ENCODE peak calls at places on chromosomes 11 and 22, in nine cellular contexts. One of them, this sample, is unnamed. For H3K4me1, the result is how much of the 10 kb centered on the place peaks cover.

GRCh38 chr11:105100976-105101630 is 38.5 kb downstream of the CARD18 start:
- DNase-seq in lower lobe of right lung: no peak
- DNase-seq in fibroblast of lung: no peak
- DNase-seq in stomach: no peak
- DNase-seq in body of pancreas: no peak
- DNase-seq in psoas muscle: no peak
- DNase-seq in IMR-90: no peak
- DNase-seq in A549: no peak
- DNase-seq in uterus: no peak
- DNase-seq in this sample: no peak

GRCh38 chr11:112889446-112889845 is 71.8 kb upstream of the NCAM1 start:
- DNase-seq in IMR-90: no peak
- DNase-seq in uterus: no peak
- DNase-seq in A549: no peak
- DNase-seq in psoas muscle: no peak
- DNase-seq in stomach: no peak
- DNase-seq in fibroblast of lung: no peak
- DNase-seq in body of pancreas: no peak
- DNase-seq in lower lobe of right lung: no peak
- DNase-seq in this sample: no peak

GRCh38 chr11:67071420-67072284 is 15.0 kb downstream of the RHOD start:
- DNase-seq in IMR-90: peak
- DNase-seq in A549: peak
- DNase-seq in lower lobe of right lung: peak
- DNase-seq in psoas muscle: peak
- DNase-seq in uterus: peak
- DNase-seq in stomach: peak
- DNase-seq in fibroblast of lung: peak
- DNase-seq in body of pancreas: peak
- DNase-seq in this sample: no peak

GRCh38 chr22:28017558-28017820 is 98.4 kb upstream of the PITPNB start:
- DNase-seq in body of pancreas: no peak
- DNase-seq in fibroblast of lung: no peak
- DNase-seq in stomach: no peak
- DNase-seq in lower lobe of right lung: no peak
- DNase-seq in A549: no peak
- DNase-seq in uterus: no peak
- DNase-seq in IMR-90: no peak
- DNase-seq in psoas muscle: peak
- DNase-seq in this sample: no peak

GRCh38 chr11:34068098-34068497 is 16.6 kb downstream of the CAPRIN1 start:
- DNase-seq in A549: no peak
- DNase-seq in IMR-90: peak
- DNase-seq in uterus: no peak
- DNase-seq in lower lobe of right lung: no peak
- DNase-seq in stomach: no peak
- DNase-seq in fibroblast of lung: peak
- DNase-seq in body of pancreas: no peak
- DNase-seq in psoas muscle: no peak
- DNase-seq in this sample: no peak

GRCh38 chr11:114059278-114059983 is at the start of gene ZBTB16:
- DNase-seq in lower lobe of right lung: peak
- DNase-seq in A549: no peak
- DNase-seq in body of pancreas: peak
- DNase-seq in stomach: peak
- DNase-seq in fibroblast of lung: no peak
- DNase-seq in psoas muscle: peak
- DNase-seq in uterus: peak
- DNase-seq in IMR-90: no peak
- DNase-seq in this sample: peak

GRCh38 chr11:35662061-35662648 is 420 bp upstream of the TRIM44 start:
- DNase-seq in uterus: no peak
- DNase-seq in psoas muscle: no peak
- DNase-seq in lower lobe of right lung: no peak
- DNase-seq in stomach: no peak
- DNase-seq in fibroblast of lung: no peak
- DNase-seq in IMR-90: no peak
- DNase-seq in A549: peak
- DNase-seq in body of pancreas: no peak
- DNase-seq in this sample: no peak

GRCh38 chr11:107669893-107670601 is 41.8 kb downstream of the SLN start:
- DNase-seq in A549: no peak
- DNase-seq in body of pancreas: no peak
- DNase-seq in IMR-90: no peak
- DNase-seq in psoas muscle: no peak
- DNase-seq in uterus: no peak
- DNase-seq in lower lobe of right lung: no peak
- DNase-seq in fibroblast of lung: no peak
- DNase-seq in stomach: no peak
- DNase-seq in this sample: no peak

GRCh38 chr11:120306519-120307242 is 18.4 kb upstream of the TLCD5 start:
- DNase-seq in body of pancreas: no peak
- DNase-seq in psoas muscle: no peak
- DNase-seq in stomach: peak
- DNase-seq in A549: peak
- DNase-seq in IMR-90: peak
- DNase-seq in lower lobe of right lung: no peak
- DNase-seq in fibroblast of lung: peak
- DNase-seq in uterus: no peak
- DNase-seq in this sample: no peak
- TF ChIP-seq CTCF in body of pancreas: no peak
- TF ChIP-seq CTCF in psoas muscle: peak
- TF ChIP-seq CTCF in stomach: no peak
- TF ChIP-seq CTCF in A549: no peak
- TF ChIP-seq CTCF in IMR-90: peak
- TF ChIP-seq CTCF in lower lobe of right lung: no peak
- TF ChIP-seq CTCF in fibroblast of lung: peak
- TF ChIP-seq CTCF in uterus: no peak
- TF ChIP-seq CTCF in this sample: no peak

DNA sequence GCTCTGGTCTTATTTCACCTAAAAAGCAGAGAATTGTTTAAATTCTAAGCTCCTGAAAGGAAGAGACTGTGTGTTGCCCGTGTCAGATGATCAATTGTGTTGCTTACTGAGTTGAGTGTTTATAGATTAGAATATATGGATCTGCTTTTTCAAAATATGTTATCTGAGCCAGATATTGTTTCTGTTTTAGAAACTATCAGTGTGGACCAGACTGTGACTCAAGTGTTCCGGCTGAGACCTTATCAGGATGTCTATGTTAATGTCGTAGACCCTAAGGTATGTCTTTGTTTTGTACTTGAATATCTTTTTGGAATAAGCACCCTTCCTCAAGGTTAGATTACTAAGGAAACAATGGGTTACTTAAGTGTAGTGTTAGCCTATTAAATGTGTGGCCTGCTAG is 11.0 kb downstream of the DEPDC5 start:
- DNase-seq in stomach: no peak
- DNase-seq in fibroblast of lung: no peak
- DNase-seq in lower lobe of right lung: no peak
- DNase-seq in uterus: no peak
- DNase-seq in body of pancreas: no peak
- DNase-seq in IMR-90: no peak
- DNase-seq in psoas muscle: no peak
- DNase-seq in A549: no peak
- DNase-seq in this sample: no peak
- H3K4me1 ChIP-seq in stomach: under half
- H3K4me1 ChIP-seq in fibroblast of lung: under half
- H3K4me1 ChIP-seq in lower lobe of right lung: under half
- H3K4me1 ChIP-seq in uterus: under half
- H3K4me1 ChIP-seq in body of pancreas: under half
- H3K4me1 ChIP-seq in IMR-90: under half
- H3K4me1 ChIP-seq in psoas muscle: under half
- H3K4me1 ChIP-seq in A549: under half
- H3K4me1 ChIP-seq in this sample: under half

GRCh38 chr11:97140885-97141494 is 751.2 kb downstream of the JRKL start:
- DNase-seq in uterus: no peak
- DNase-seq in psoas muscle: no peak
- DNase-seq in A549: no peak
- DNase-seq in stomach: no peak
- DNase-seq in body of pancreas: no peak
- DNase-seq in fibroblast of lung: no peak
- DNase-seq in IMR-90: no peak
- DNase-seq in lower lobe of right lung: no peak
- DNase-seq in this sample: no peak
- TF ChIP-seq CTCF in uterus: no peak
- TF ChIP-seq CTCF in psoas muscle: peak
- TF ChIP-seq CTCF in A549: no peak
- TF ChIP-seq CTCF in stomach: no peak
- TF ChIP-seq CTCF in body of pancreas: peak
- TF ChIP-seq CTCF in fibroblast of lung: peak
- TF ChIP-seq CTCF in IMR-90: peak
- TF ChIP-seq CTCF in lower lobe of right lung: peak
- TF ChIP-seq CTCF in this sample: peak

GRCh38 chr22:19121631-19122142 is 525 bp downstream of the DGCR2 start:
- DNase-seq in uterus: peak
- DNase-seq in fibroblast of lung: peak
- DNase-seq in body of pancreas: peak
- DNase-seq in A549: peak
- DNase-seq in lower lobe of right lung: peak
- DNase-seq in psoas muscle: peak
- DNase-seq in stomach: peak
- DNase-seq in IMR-90: peak
- DNase-seq in this sample: no peak
- H3K4me1 ChIP-seq in uterus: under half
- H3K4me1 ChIP-seq in fibroblast of lung: under half
- H3K4me1 ChIP-seq in body of pancreas: half or more
- H3K4me1 ChIP-seq in A549: under half
- H3K4me1 ChIP-seq in lower lobe of right lung: half or more
- H3K4me1 ChIP-seq in psoas muscle: half or more
- H3K4me1 ChIP-seq in stomach: half or more
- H3K4me1 ChIP-seq in IMR-90: under half
- H3K4me1 ChIP-seq in this sample: under half

GRCh38 chr11:80838153-80838552 is 1397.3 kb upstream of the TENM4 start:
- DNase-seq in lower lobe of right lung: no peak
- DNase-seq in IMR-90: no peak
- DNase-seq in psoas muscle: no peak
- DNase-seq in uterus: no peak
- DNase-seq in body of pancreas: no peak
- DNase-seq in A549: no peak
- DNase-seq in fibroblast of lung: no peak
- DNase-seq in stomach: no peak
- DNase-seq in this sample: no peak
- TF ChIP-seq CTCF in lower lobe of right lung: no peak
- TF ChIP-seq CTCF in IMR-90: no peak
- TF ChIP-seq CTCF in psoas muscle: no peak
- TF ChIP-seq CTCF in uterus: no peak
- TF ChIP-seq CTCF in body of pancreas: no peak
- TF ChIP-seq CTCF in A549: no peak
- TF ChIP-seq CTCF in fibroblast of lung: no peak
- TF ChIP-seq CTCF in stomach: no peak
- TF ChIP-seq CTCF in this sample: no peak

DNA sequence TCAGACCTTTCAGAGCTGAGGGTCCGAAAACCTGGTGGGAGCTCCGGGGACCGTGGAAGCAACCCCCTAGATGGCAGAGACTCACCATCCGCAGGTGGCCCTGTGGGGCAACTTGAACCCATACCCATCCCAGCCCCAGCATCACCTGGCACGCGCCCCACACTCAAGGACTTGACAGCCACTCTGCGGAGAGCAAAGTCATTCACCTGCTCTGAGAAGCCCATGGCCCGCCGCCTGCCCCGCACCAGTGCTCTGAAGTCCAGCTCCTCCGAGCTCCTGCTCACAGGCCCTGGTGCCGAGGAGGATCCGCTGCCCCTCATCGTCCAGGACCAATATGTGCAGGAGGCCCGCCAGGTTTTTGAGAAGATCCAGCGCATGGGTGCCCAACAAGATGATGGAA is 2.0 kb downstream of the ARHGEF17 start:
- DNase-seq in uterus: peak
- DNase-seq in fibroblast of lung: no peak
- DNase-seq in stomach: no peak
- DNase-seq in IMR-90: no peak
- DNase-seq in body of pancreas: no peak
- DNase-seq in A549: no peak
- DNase-seq in psoas muscle: peak
- DNase-seq in lower lobe of right lung: no peak
- DNase-seq in this sample: no peak
- H3K4me1 ChIP-seq in uterus: under half
- H3K4me1 ChIP-seq in fibroblast of lung: under half
- H3K4me1 ChIP-seq in stomach: half or more
- H3K4me1 ChIP-seq in IMR-90: under half
- H3K4me1 ChIP-seq in body of pancreas: half or more
- H3K4me1 ChIP-seq in A549: under half
- H3K4me1 ChIP-seq in psoas muscle: under half
- H3K4me1 ChIP-seq in lower lobe of right lung: half or more
- H3K4me1 ChIP-seq in this sample: half or more

DNA sequence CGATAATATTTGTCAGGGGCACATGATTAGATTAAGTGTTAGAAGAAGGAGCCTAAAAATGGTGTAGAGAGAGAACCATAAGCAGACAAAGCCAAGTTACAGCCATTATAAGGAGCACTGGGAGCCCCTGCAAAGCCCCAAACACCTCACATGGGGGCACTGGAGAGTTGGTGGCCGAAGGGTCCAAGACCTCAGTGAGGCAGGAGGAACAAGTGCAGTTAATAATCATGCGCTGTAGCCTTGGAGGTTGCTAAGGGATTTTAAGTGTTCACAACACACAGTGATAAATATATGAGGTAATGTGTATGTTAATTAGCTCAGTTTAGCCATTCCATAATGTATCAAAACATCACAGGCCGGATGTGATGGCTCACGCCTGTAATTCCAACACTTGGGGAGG is 54.4 kb upstream of the JAM3 start:
- DNase-seq in IMR-90: no peak
- DNase-seq in uterus: no peak
- DNase-seq in psoas muscle: no peak
- DNase-seq in stomach: no peak
- DNase-seq in fibroblast of lung: peak
- DNase-seq in lower lobe of right lung: no peak
- DNase-seq in body of pancreas: no peak
- DNase-seq in A549: no peak
- DNase-seq in this sample: no peak
- TF ChIP-seq CTCF in IMR-90: no peak
- TF ChIP-seq CTCF in uterus: no peak
- TF ChIP-seq CTCF in psoas muscle: no peak
- TF ChIP-seq CTCF in stomach: no peak
- TF ChIP-seq CTCF in fibroblast of lung: peak
- TF ChIP-seq CTCF in lower lobe of right lung: no peak
- TF ChIP-seq CTCF in body of pancreas: peak
- TF ChIP-seq CTCF in A549: no peak
- TF ChIP-seq CTCF in this sample: peak

DNA sequence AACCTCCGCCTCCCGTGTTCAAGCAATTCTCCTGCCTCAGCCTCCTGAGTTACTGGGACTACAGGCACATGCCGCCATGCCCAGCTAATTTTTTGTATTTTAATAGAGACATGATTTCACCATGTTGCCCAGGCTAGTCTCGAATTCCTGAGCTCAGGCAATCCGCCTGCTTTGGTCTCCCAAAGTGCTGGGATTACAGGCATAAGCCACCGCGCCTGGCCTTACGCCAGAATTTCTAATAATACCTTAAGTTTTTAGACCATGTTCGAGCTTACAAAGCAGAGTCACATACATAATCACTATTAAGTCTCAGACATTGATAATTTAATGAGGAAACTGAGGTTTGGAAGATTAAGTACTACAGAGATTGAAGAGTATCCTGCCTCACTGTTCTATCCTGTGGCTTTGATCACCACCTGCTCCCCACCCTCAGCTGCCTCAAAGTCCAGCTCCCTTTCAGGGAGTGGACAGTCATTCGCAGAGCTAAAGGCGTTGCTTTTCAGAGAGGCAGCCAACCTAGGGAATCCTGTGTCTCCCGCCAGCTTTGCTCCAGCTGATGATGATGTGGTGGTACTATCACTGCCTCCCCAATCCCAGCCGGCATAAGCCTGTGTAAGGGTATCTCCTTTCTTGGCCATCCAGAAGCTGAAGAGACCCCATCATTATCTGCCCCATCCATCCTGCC is 7.7 kb downstream of the UBASH3B start:
- DNase-seq in psoas muscle: no peak
- DNase-seq in fibroblast of lung: no peak
- DNase-seq in stomach: no peak
- DNase-seq in IMR-90: no peak
- DNase-seq in lower lobe of right lung: no peak
- DNase-seq in A549: no peak
- DNase-seq in body of pancreas: no peak
- DNase-seq in uterus: no peak
- DNase-seq in this sample: no peak
- H3K4me1 ChIP-seq in psoas muscle: under half
- H3K4me1 ChIP-seq in fibroblast of lung: under half
- H3K4me1 ChIP-seq in stomach: under half
- H3K4me1 ChIP-seq in IMR-90: under half
- H3K4me1 ChIP-seq in lower lobe of right lung: under half
- H3K4me1 ChIP-seq in A549: half or more
- H3K4me1 ChIP-seq in body of pancreas: under half
- H3K4me1 ChIP-seq in uterus: under half
- H3K4me1 ChIP-seq in this sample: under half

This sample was measured in Caco-2.